ENCODE peak calls at places on chromosomes 3 and 15, in four cellular contexts. P, N, A and V are unnamed samples.

GRCh38 chr3:100796556-100796955 is 87.3 kb downstream of the TFG start:
- DNase-seq in N (peak; percentile 4), A (no peak), P (no peak), V (no peak)

GRCh38 chr15:98953000-98953776 is 54.4 kb downstream of the PGPEP1L start:
- DNase-seq in A (no peak), N (no peak), P (no peak), V (no peak)

GRCh38 chr3:114451561-114452018 is 157.8 kb downstream of the TIGIT start:
- DNase-seq in N (no peak), P (no peak), A (no peak), V (peak; percentile 28)

GRCh38 chr3:84998545-84998944 is 39.8 kb downstream of the CADM2 start:
- DNase-seq in N (no peak), A (no peak), P (no peak), V (no peak)

GRCh38 chr3:161640201-161640600 is 143.6 kb downstream of the OTOL1 start:
- DNase-seq in P (no peak), N (no peak), A (no peak), V (no peak)

GRCh38 chr3:1087066-1087555 is 5.7 kb upstream of the CNTN6 start:
- DNase-seq in P (peak; percentile 61), N (peak; percentile 0), A (peak; percentile 55), V (peak; percentile 46)

GRCh38 chr3:188230962-188231361 is 77.0 kb downstream of the LPP start:
- DNase-seq in A (no peak), N (no peak), P (peak; percentile 66), V (no peak)

GRCh38 chr15:79169531-79170123 is 79.0 kb upstream of the RASGRF1 start:
- DNase-seq in N (no peak), A (no peak), P (no peak), V (no peak)

GRCh38 chr3:158509891-158510290 is 61.1 kb upstream of the MLF1 start:
- DNase-seq in N (no peak), A (no peak), P (no peak), V (no peak)

GRCh38 chr15:64466408-64467116 is 6.2 kb downstream of the ZNF609 start:
- DNase-seq in P (no peak), N (no peak), A (no peak), V (no peak)

GRCh38 chr3:9951962-9952805 is at the start of gene PRRT3:
- DNase-seq in P (peak; percentile 69), A (peak; percentile 43), N (peak; percentile 39), V (no peak)

GRCh38 chr3:82080261-82080660 is 318.8 kb upstream of the GBE1 start:
- DNase-seq in N (no peak), A (no peak), P (no peak), V (no peak)

GRCh38 chr15:31049682-31050606 is 51.6 kb downstream of the TRPM1 start:
- DNase-seq in P (no peak), N (no peak), A (no peak), V (no peak)

GRCh38 chr15:41981373-41982132 is 9.2 kb upstream of the EHD4 start:
- DNase-seq in N (no peak), P (peak; percentile 7), A (no peak), V (no peak)

GRCh38 chr3:184338538-184338945 is 1.1 kb downstream of the FAM131A start:
- DNase-seq in N (no peak), P (peak; percentile 88), A (no peak), V (no peak)

GRCh38 chr15:90860942-90861675 is 7.3 kb upstream of the FURIN start:
- DNase-seq in N (peak; percentile 73), A (no peak), P (no peak), V (peak; percentile 59)

GRCh38 chr15:90862487-90862886 is 5.9 kb upstream of the FURIN start:
- DNase-seq in N (no peak), A (no peak), P (no peak), V (no peak)

GRCh38 chr15:90864507-90864906 is 3.9 kb upstream of the FURIN start:
- DNase-seq in N (no peak), A (peak; percentile 63), P (no peak), V (no peak)

GRCh38 chr15:90863987-90864386 is 4.4 kb upstream of the FURIN start:
- DNase-seq in A (no peak), P (no peak), N (no peak), V (no peak)

GRCh38 chr15:90862964-90863721 is 5.2 kb upstream of the FURIN start:
- DNase-seq in A (no peak), P (no peak), N (no peak), V (no peak)
- H3K27ac ChIP-seq in A (no peak overlapping the region), P (no peak overlapping the region), N (peak overlapping the region; percentile 59), V (no peak overlapping the region)

GRCh38 chr3:59186735-59187134 is 136.9 kb upstream of the CFAP20DC start:
- DNase-seq in P (no peak), N (no peak), A (no peak), V (no peak)

GRCh38 chr3:59189561-59190338 is 139.9 kb upstream of the CFAP20DC start:
- DNase-seq in N (no peak), A (no peak), P (no peak), V (no peak)

GRCh38 chr3:59191651-59192050 is 141.8 kb upstream of the CFAP20DC start:
- DNase-seq in N (no peak), P (no peak), A (no peak), V (no peak)

DNA sequence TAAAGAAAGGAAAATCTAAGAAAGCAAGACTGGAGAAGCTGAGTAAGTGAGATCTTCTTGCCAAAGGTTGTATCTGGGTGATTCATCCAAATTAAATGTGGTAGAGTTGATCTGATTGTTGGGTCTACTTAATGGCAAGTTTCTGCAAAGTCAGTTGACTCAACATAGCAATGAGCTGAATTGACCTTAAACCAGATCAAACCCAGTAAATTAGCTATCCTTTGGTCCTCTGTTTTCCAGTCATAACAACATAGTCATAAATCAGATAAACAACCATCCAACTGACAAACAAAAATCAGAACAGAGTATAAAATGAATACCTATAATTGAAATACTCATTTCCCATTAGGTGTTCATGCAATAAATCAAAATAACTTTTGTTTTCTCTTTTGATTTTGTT is 142.6 kb upstream of the CFAP20DC start:
- DNase-seq in A (no peak), P (no peak), N (peak; percentile 63), V (no peak)
- H3K27ac ChIP-seq in A (no peak overlapping the region), P (no peak overlapping the region), N (peak overlapping the region; percentile 82), V (no peak overlapping the region)

GRCh38 chr3:66270314-66270713 is 49.5 kb downstream of the SLC25A26 start:
- DNase-seq in A (no peak), P (no peak), N (no peak), V (no peak)

GRCh38 chr3:66271231-66271630 is 50.4 kb downstream of the SLC25A26 start:
- DNase-seq in P (no peak), N (no peak), A (no peak), V (no peak)

GRCh38 chr3:66270726-66271125 is 49.9 kb downstream of the SLC25A26 start:
- DNase-seq in P (no peak), N (no peak), A (no peak), V (no peak)

GRCh38 chr3:66267031-66267430 is 46.2 kb downstream of the SLC25A26 start:
- DNase-seq in N (no peak), P (no peak), A (no peak), V (no peak)

DNA sequence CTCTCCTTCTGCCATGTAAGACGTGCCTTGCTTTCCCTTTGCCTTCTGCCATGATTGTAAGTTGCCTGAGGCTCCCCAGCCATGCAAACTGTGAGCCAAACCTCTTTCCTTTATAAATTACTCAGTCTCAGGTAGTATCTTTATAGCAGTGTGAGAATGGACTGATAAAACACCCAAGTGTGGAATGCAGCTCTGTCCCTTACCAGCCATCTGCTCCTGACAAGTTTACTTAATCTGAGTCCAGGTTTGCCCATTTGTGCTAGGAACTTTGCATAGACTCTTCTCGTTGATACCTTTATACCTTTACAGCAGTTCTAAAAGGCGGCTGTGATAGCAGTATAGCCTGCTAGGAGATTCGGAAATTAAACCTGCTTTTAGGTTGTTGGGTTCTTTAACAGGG is 48.1 kb downstream of the SLC25A26 start:
- DNase-seq in N (no peak), A (no peak), P (no peak), V (no peak)
- H3K27ac ChIP-seq in N (no peak overlapping the region), A (peak overlapping the region; percentile 98), P (no peak overlapping the region), V (no peak overlapping the region)

GRCh38 chr3:54356299-54357037 is 234.1 kb downstream of the CACNA2D3 start:
- DNase-seq in A (no peak), N (no peak), P (peak; percentile 56), V (no peak)

GRCh38 chr3:54358969-54359648 is 236.8 kb downstream of the CACNA2D3 start:
- DNase-seq in P (peak; percentile 84), N (no peak), A (no peak), V (no peak)

GRCh38 chr3:54357307-54357706 is 235.0 kb downstream of the CACNA2D3 start:
- DNase-seq in A (no peak), N (no peak), P (no peak), V (no peak)

GRCh38 chr3:54360320-54360719 is 238.0 kb downstream of the CACNA2D3 start:
- DNase-seq in P (no peak), A (no peak), N (no peak), V (no peak)

GRCh38 chr3:54358327-54358726 is 236.0 kb downstream of the CACNA2D3 start:
- DNase-seq in A (no peak), N (no peak), P (peak; percentile 77), V (no peak)
- H3K27ac ChIP-seq in A (no peak overlapping the region), N (no peak overlapping the region), P (peak overlapping the region; percentile 76), V (no peak overlapping the region)

GRCh38 chr3:177343122-177343521 is 145.8 kb upstream of the TBL1XR1 start:
- DNase-seq in A (no peak), N (no peak), P (no peak), V (no peak)

GRCh38 chr3:177346878-177347277 is 149.6 kb upstream of the TBL1XR1 start:
- DNase-seq in P (no peak), A (no peak), N (no peak), V (no peak)

GRCh38 chr3:177347611-177348010 is 150.3 kb upstream of the TBL1XR1 start:
- DNase-seq in P (no peak), A (no peak), N (no peak), V (no peak)

GRCh38 chr3:177345049-177345972 is 148.0 kb upstream of the TBL1XR1 start:
- DNase-seq in A (peak; percentile 86), P (peak; percentile 94), N (peak; percentile 91), V (peak; percentile 76)

DNA sequence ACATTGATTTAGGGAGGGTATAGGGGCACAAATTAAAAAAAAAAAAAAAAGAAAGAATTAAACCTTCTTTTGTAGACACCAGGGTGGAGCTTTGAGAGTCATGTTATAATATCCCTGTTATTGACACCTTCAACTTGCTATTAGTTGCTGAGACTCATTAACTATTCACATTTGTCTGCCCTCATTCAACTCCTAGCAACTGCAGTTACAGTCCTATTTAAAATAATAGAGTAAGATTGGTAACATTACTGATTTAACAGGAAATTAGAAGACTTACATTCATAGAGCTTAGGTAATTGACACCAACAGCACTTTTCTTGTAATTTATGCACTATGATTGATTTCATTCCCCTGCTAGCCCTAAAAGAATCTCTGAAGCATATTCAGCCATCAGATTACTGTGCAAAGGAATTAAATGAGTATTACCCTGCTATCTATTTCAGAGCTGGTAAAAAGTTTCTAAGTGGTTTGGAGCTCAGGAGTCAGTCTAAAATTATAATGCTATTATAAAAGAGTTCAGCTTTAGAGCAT is 148.8 kb upstream of the TBL1XR1 start:
- DNase-seq in A (no peak), P (no peak), N (no peak), V (no peak)
- H3K27ac ChIP-seq in A (peak overlapping the region; percentile 87), P (peak overlapping the region; percentile 95), N (peak overlapping the region; percentile 51), V (peak overlapping the region; percentile 78)

DNA sequence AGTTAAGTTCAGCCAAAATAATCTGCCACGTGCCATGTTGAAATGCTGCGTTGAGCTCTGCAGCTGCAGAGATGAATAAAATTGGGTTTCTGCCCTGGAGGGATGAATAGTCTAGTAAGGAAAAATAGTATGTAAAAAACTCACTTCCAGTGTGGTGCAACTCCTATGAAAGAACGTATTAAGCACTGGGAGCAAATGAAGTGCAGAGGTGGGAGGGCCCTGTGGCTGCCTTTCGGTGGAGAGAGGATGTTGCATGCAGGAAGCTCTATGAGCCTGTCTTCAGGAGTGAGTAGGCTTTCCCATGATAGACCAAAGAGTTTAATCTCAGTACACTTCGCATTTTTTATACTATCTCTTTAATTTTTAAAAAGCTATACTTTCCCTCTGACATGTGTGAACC is 8.7 kb downstream of the CEP63 start:
- DNase-seq in A (no peak), P (no peak), N (no peak), V (no peak)
- H3K27ac ChIP-seq in A (no peak overlapping the region), P (no peak overlapping the region), N (no peak overlapping the region), V (no peak overlapping the region)